ENCODE peak calls at places on chromosome 1, in six cellular contexts. I is activated CD8-positive, alpha-beta memory T cell treated with anti-CD3 and anti-CD28 coated beads, Interleukin-2, amount 10 ng/mL, durations not matched to agents 7 days and 5 days; N is activated naive CD8-positive, alpha-beta T cell treated with anti-CD3 and anti-CD28 coated beads, Interleukin-2, amount 50 U/mL, for 24 hours; P is sciatic nerve; F is A549; M is Right ventricle myocardium inferior. U is an unnamed sample.
A peak's percentile ranks its signal among the peaks of the same experiment; 100 is the strongest.

GRCh38 chr1:199685369-199685768 is 342.1 kb upstream of the NR5A2 start:
- ATAC-seq in N (no peak), I (no peak), F (no peak), M (no peak), P (no peak), U (no peak)

GRCh38 chr1:55662875-55663274 is 447.7 kb upstream of the USP24 start:
- ATAC-seq in M (no peak), I (no peak), F (no peak), P (no peak), N (no peak), U (no peak)

GRCh38 chr1:174982971-174983689 is 16.6 kb upstream of the CACYBP start:
- ATAC-seq in P (no peak), M (no peak), I (peak; percentile 12), N (no peak), F (no peak), U (peak; percentile 80)

GRCh38 chr1:204288061-204288588 is 71.6 kb downstream of the PLEKHA6 start:
- ATAC-seq in I (no peak), N (no peak), M (peak; percentile 30), F (peak; percentile 93), P (peak; percentile 25), U (no peak)

GRCh38 chr1:81712425-81712824 is 88.3 kb upstream of the ADGRL2 start:
- ATAC-seq in P (no peak), F (no peak), I (no peak), M (peak; percentile 76), N (no peak), U (no peak)

GRCh38 chr1:18480315-18481189 is at the start of gene KLHDC7A:
- ATAC-seq in M (no peak), F (peak; percentile 90), P (peak; percentile 45), I (no peak), N (no peak), U (no peak)

GRCh38 chr1:61445269-61445825 is 279.6 kb downstream of the TM2D1 start:
- ATAC-seq in P (no peak), I (no peak), N (no peak), F (no peak), M (no peak), U (no peak)

GRCh38 chr1:30033276-30034104 is 689.9 kb downstream of the MATN1 start:
- ATAC-seq in P (no peak), M (no peak), I (no peak), N (no peak), F (no peak), U (no peak)

GRCh38 chr1:159790237-159790917 is 9.6 kb downstream of the DUSP23 start:
- ATAC-seq in N (no peak), P (no peak), I (no peak), M (no peak), F (peak; percentile 42), U (peak; percentile 32)

GRCh38 chr1:61626820-61627219 is 98.1 kb downstream of the TM2D1 start:
- ATAC-seq in M (peak; percentile 91), N (no peak), P (peak; percentile 88), F (no peak), I (no peak), U (no peak)

U was measured in activated T-helper 17 cell treated with anti-CD3 and anti-CD28 coated beads, Interleukin-2, amount 50 U/mL, for 72 hours.